ENCODE peak calls at places on chromosomes 3 and 15, in nine cellular contexts. W, L, F, P, C, B, X, Y and G are unnamed samples.

GRCh38 chr15:52445553-52445952 is 83.1 kb downstream of the MYO5A start:
- DNase-seq in W (no peak), P (no peak), Y (no peak), L (no peak), B (no peak), C (no peak), X (no peak), F (no peak), G (no peak)

GRCh38 chr15:60385620-60386552 is 11.9 kb downstream of the ANXA2 start:
- DNase-seq in P (no peak), L (no peak), Y (peak), C (no peak), B (peak), F (no peak), X (no peak), W (no peak), G (no peak)

GRCh38 chr15:92772626-92773244 is 117.2 kb upstream of the FAM174B start:
- DNase-seq in W (no peak), B (no peak), X (no peak), C (no peak), P (no peak), F (peak), Y (no peak), L (no peak), G (no peak)

GRCh38 chr15:51917493-51917892 is 54.1 kb downstream of the LEO1 start:
- DNase-seq in Y (peak), C (no peak), P (peak), X (no peak), B (peak), W (peak), L (no peak), F (no peak), G (peak)

GRCh38 chr3:75048650-75049049 is 434.2 kb upstream of the CNTN3 start:
- DNase-seq in W (peak), B (peak), L (no peak), X (no peak), F (no peak), P (no peak), C (no peak), Y (peak), G (no peak)

GRCh38 chr3:123152656-123153055 is 49.1 kb upstream of the SEC22A start:
- DNase-seq in X (no peak), C (no peak), P (no peak), L (no peak), F (peak), W (no peak), B (no peak), Y (no peak), G (no peak)

GRCh38 chr3:128217702-128218475 is 64.6 kb downstream of the EEFSEC start:
- DNase-seq in C (no peak), P (no peak), L (no peak), W (no peak), X (no peak), B (no peak), F (no peak), Y (no peak), G (peak)

GRCh38 chr15:96992817-96993216 is 662.3 kb downstream of the NR2F2 start:
- DNase-seq in L (no peak), W (no peak), P (no peak), B (no peak), X (no peak), F (no peak), C (no peak), Y (no peak), G (no peak)

GRCh38 chr15:67680645-67681044 is 138.1 kb downstream of the MAP2K5 start:
- DNase-seq in B (peak), C (no peak), X (no peak), W (no peak), P (no peak), F (no peak), L (no peak), Y (peak), G (no peak)

GRCh38 chr3:28853830-28854229 is 427.0 kb upstream of the RBMS3 start:
- DNase-seq in F (no peak), P (peak), X (no peak), L (no peak), B (peak), Y (no peak), W (peak), C (no peak), G (no peak)

GRCh38 chr3:62096521-62096920 is 276.8 kb downstream of the FEZF2 start:
- DNase-seq in Y (no peak), B (no peak), X (no peak), P (no peak), C (no peak), L (no peak), W (no peak), F (no peak), G (no peak)

GRCh38 chr3:115581347-115582135 is 41.8 kb upstream of the GAP43 start:
- DNase-seq in C (peak), W (peak), X (no peak), Y (peak), B (no peak), F (no peak), L (no peak), P (peak), G (no peak)

GRCh38 chr3:46933261-46933660 is 43.3 kb downstream of the CCDC12 start:
- DNase-seq in W (no peak), L (no peak), P (no peak), Y (no peak), B (no peak), C (peak), X (no peak), F (no peak), G (no peak)

GRCh38 chr3:106070187-106070586 is 201.4 kb upstream of the CBLB start:
- DNase-seq in C (no peak), F (no peak), W (no peak), B (no peak), Y (no peak), L (no peak), P (no peak), X (no peak), G (no peak)

GRCh38 chr3:11212301-11212613 is 58.0 kb downstream of the HRH1 start:
- DNase-seq in P (peak), W (peak), X (no peak), Y (peak), L (no peak), F (no peak), C (no peak), B (no peak), G (no peak)

GRCh38 chr15:71302861-71303410 is 187.7 kb downstream of the THSD4 start:
- DNase-seq in B (no peak), F (no peak), L (no peak), P (no peak), W (peak), C (no peak), X (no peak), Y (no peak), G (no peak)

GRCh38 chr3:119695480-119695879 is 7.3 kb upstream of the CFAP91 start:
- DNase-seq in L (no peak), W (no peak), B (peak), Y (peak), C (no peak), X (no peak), F (no peak), P (peak), G (peak)

GRCh38 chr3:62249855-62250543 is 123.4 kb downstream of the FEZF2 start:
- DNase-seq in Y (no peak), B (no peak), X (no peak), W (no peak), F (no peak), L (no peak), P (no peak), C (no peak), G (no peak)

GRCh38 chr3:126056681-126057546 is 27.0 kb downstream of the SLC41A3 start:
- DNase-seq in C (peak), F (peak), B (peak), P (no peak), X (no peak), Y (peak), L (no peak), W (peak), G (no peak)

GRCh38 chr15:52208306-52208946 is 17.2 kb upstream of the GNB5 start:
- DNase-seq in F (peak), X (no peak), L (no peak), B (peak), W (peak), P (peak), C (no peak), Y (peak), G (peak)

GRCh38 chr3:15858547-15859506 is 61.0 kb upstream of the ANKRD28 start:
- DNase-seq in W (peak), P (peak), L (no peak), B (peak), Y (peak), F (no peak), C (peak), X (no peak), G (peak)

DNA sequence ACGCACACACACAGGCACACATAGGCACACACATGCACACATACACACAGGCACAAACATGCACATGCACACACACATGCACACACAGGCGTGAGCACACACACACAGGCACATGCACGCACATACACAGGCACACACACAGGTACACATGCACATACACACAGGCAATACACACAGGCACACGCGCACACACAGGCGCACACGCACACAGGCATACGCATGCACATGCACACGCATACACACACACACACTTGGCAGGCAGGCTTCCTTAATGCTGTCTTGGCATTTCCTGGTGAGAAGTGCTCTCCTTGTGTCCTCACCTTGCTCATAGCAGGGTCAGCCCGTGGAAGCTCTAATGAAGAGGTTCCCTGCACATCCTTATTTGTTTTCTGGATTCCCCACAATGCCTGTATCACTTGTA is 8.4 kb upstream of the SLCO2A1 start:
- DNase-seq in Y (no peak), F (no peak), C (no peak), L (no peak), B (no peak), P (no peak), X (no peak), W (no peak), G (no peak)
- TF ChIP-seq CTCF in Y (no peak), F (no peak), C (no peak), L (no peak), B (no peak), P (no peak), X (no peak), W (no peak), G (no peak)

DNA sequence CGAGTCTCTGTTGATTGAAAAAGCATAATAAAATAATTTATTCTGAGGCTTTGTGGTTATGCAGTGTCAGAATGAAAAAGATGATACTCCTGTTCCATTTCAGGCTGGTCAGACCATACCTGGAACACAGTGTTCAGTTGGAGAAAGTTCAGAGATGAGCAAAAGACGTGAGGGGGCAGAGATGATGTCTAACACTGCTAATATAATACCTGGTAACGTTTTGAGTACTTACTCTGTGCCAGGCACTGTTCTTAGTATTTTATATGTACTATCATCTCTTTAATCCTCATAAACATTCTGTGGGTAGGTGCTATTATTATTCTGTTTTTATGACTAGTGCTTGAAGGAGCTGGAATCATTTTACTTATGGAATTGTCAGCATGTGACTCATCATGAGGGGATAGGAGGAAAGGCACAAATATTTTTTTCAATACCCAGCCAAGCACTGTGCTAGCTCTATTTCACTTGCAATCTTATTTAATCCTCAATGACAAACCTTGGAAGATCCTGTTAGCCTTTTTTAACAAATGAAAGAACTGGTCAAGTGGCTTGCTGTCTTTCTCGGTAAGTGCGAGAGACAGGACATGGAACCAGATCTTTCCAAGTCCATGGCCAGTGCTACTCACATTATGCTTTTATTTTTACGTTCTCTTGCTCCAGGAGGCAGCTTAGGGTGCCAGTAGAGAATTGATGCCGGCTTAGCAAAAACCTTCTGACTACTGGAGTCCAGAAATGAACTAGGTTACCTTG is 31.9 kb downstream of the IQGAP1 start:
- DNase-seq in Y (peak), X (no peak), B (peak), W (peak), P (peak), F (no peak), C (no peak), L (no peak), G (peak)
- H3K4me3 ChIP-seq in Y (no peak), X (no peak), B (no peak), W (no peak), P (peak), F (no peak), C (peak), L (peak), G (peak)

DNA sequence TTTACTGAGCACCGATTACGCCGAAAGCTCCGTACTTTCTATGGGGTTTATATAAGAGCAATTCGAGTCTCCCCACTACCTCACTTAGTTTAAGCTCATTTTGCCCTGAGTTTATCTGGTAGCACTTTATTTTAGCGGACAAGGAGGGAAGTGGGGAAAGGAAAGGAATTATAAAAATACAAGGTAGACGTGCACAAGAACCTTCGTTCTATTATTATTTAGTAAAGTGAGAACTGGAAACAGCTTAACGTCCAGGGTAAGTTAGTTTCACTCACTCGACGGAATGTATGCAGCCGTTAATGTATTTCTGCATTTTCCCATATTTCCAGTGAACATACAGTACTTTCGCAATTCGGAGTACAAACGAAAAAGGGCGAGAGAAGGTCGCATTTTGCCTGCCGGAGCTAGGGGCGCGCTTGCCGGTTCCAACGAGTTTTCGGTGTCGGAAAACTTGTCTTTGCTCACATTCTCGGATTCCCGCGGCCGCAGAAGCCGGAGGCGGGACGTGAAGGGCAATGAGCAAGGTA is 1.2 kb upstream of the STT3B start:
- DNase-seq in L (no peak), F (no peak), Y (peak), W (peak), P (peak), C (no peak), B (no peak), X (no peak), G (peak)
- TF ChIP-seq CTCF in L (peak), F (peak), Y (no peak), W (peak), P (peak), C (no peak), B (no peak), X (no peak), G (peak)

GRCh38 chr3:143165211-143165610 is 45.6 kb downstream of the CHST2 start:
- DNase-seq in W (no peak), B (no peak), C (no peak), P (no peak), Y (no peak), X (no peak), F (no peak), L (no peak), G (peak)
- H3K4me3 ChIP-seq in W (no peak), B (no peak), C (no peak), P (no peak), Y (no peak), X (no peak), F (no peak), L (no peak), G (peak)

DNA sequence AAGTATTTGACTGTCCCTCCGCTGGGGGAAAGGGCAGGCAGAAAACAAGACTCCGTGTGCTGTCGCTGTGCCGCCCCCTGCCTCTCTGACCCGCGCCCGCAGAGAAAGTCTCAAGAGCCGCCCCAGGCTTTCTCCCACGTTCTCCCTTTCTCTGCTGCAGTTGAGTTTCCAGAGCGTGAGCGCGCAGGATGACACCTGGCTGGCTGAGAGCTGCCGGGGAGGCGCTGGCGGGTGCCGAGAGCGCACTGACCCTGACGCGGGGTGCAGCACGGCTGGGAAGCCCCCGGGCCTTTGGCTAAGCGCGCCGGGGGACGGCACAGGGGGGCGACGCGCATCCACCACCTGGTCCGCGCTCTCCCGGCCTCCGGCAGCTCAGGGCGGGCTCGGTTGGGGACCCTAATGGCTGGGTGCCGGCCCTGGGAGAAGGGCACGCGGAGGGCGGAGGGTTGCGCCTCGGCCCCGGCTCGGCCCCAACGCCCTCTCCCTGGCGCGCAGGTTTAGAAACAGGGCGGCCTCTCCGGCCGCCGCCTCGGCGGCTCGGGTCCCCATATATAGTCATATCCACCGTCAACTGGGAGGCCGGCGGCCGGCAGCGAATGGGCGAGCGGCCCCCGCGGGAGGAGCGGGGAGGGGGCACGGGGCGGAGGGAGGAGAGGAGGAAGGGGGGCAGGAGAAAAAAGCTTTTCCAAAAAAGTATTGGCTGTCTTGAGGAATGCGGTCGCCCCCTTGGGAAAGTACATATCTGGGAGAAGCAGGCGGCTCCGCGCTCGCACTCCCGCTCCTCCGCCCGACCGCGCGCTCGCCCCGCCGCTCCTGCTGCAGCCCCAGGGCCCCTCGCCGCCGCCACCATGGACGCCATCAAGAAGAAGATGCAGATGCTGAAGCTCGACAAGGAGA is at the start of gene TPM1:
- DNase-seq in B (peak), F (peak), X (peak), P (peak), Y (peak), C (peak), W (peak), L (peak), G (no peak)
- TF ChIP-seq CTCF in B (peak), F (peak), X (no peak), P (no peak), Y (no peak), C (no peak), W (no peak), L (peak), G (no peak)